ENCODE peak calls at places on chromosomes 5 and 9, in seven cellular contexts. K, Q, H, W, I, G and O are unnamed samples.

GRCh38 chr5:1315709-1316587 is 21.1 kb upstream of the TERT start:
- DNase-seq in W (peak), I (no peak), K (no peak), Q (no peak), H (peak), G (peak), O (peak)

GRCh38 chr9:86687788-86688187 is 259.5 kb downstream of the GAS1 start:
- DNase-seq in Q (no peak), I (peak), H (no peak), K (peak), W (no peak), G (no peak), O (no peak)

GRCh38 chr9:12684923-12685468 is 8.2 kb upstream of the TYRP1 start:
- DNase-seq in K (peak), Q (no peak), H (no peak), I (no peak), G (no peak), W (no peak), O (no peak)

GRCh38 chr9:35529156-35529823 is 39.4 kb downstream of the RUSC2 start:
- DNase-seq in K (no peak), H (no peak), Q (no peak), G (no peak), W (no peak), I (no peak), O (no peak)

GRCh38 chr9:5842926-5843325 is 10.0 kb upstream of the ERMP1 start:
- DNase-seq in Q (no peak), I (no peak), G (no peak), K (no peak), W (no peak), H (no peak), O (no peak)

GRCh38 chr5:95219411-95219810 is 65.5 kb downstream of the MCTP1 start:
- DNase-seq in I (no peak), K (no peak), Q (no peak), G (no peak), W (no peak), H (no peak), O (no peak)

GRCh38 chr5:142600611-142601360 is 85.1 kb downstream of the FGF1 start:
- DNase-seq in G (peak), H (no peak), I (peak), K (no peak), Q (no peak), W (no peak), O (peak)

GRCh38 chr5:80806929-80807328 is 152.1 kb upstream of the DHFR start:
- DNase-seq in H (no peak), I (no peak), K (no peak), W (no peak), Q (no peak), G (no peak), O (no peak)

GRCh38 chr5:72817076-72817476 is 615 bp downstream of the TNPO1 start:
- DNase-seq in G (no peak), K (peak), H (peak), I (peak), Q (no peak), W (peak), O (peak)

GRCh38 chr9:91180240-91180929 is 181.3 kb downstream of the AUH start:
- DNase-seq in G (no peak), K (no peak), H (no peak), I (no peak), W (no peak), Q (no peak), O (no peak)

GRCh38 chr9:99828417-99829176 is 6.9 kb downstream of the NR4A3 start:
- DNase-seq in I (no peak), W (no peak), K (no peak), Q (no peak), G (no peak), H (no peak), O (peak)

GRCh38 chr5:17149786-17150185 is 67.6 kb upstream of the BASP1 start:
- DNase-seq in I (no peak), K (no peak), H (no peak), G (no peak), Q (no peak), W (no peak), O (no peak)

GRCh38 chr9:90642570-90643539 is at the start of gene DIRAS2:
- DNase-seq in H (peak), Q (no peak), W (no peak), G (peak), I (peak), K (peak), O (peak)

GRCh38 chr5:159049844-159050318 is 49.8 kb downstream of the EBF1 start:
- DNase-seq in G (no peak), K (peak), W (no peak), Q (peak), I (no peak), H (no peak), O (no peak)

GRCh38 chr5:125812631-125813030 is 610.6 kb upstream of the GRAMD2B start:
- DNase-seq in I (no peak), Q (no peak), W (no peak), G (no peak), K (no peak), H (no peak), O (no peak)

GRCh38 chr9:70635790-70636189 is 221.3 kb upstream of the KLF9 start:
- DNase-seq in K (no peak), H (no peak), W (no peak), I (no peak), G (no peak), Q (no peak), O (no peak)

GRCh38 chr5:42791151-42791550 is 20.5 kb downstream of the SELENOP start:
- DNase-seq in H (no peak), K (no peak), W (no peak), G (peak), I (no peak), Q (no peak), O (no peak)

GRCh38 chr5:91383956-91384300 is 811 bp upstream of the ARRDC3 start:
- DNase-seq in G (no peak), H (no peak), Q (no peak), K (peak), W (peak), I (peak), O (no peak)

GRCh38 chr9:93952784-93953491 is 2.2 kb downstream of the BARX1 start:
- DNase-seq in G (no peak), H (no peak), Q (no peak), W (no peak), I (no peak), K (no peak), O (no peak)

GRCh38 chr9:93263334-93264229 is 79.6 kb downstream of the WNK2 start:
- DNase-seq in W (no peak), K (no peak), H (peak), Q (no peak), G (no peak), I (peak), O (peak)